ENCODE peak calls at places on chromosome 20, in ten cellular contexts. Y, C, M, L, A, B, E, N, R and U are unnamed samples.

GRCh38 chr20:15205719-15206118 is 868.3 kb upstream of the FLRT3 start:
- DNase-seq in L (no peak), N (no peak), M (no peak), B (no peak), A (no peak), R (no peak), E (no peak), C (no peak), Y (no peak), U (no peak)

GRCh38 chr20:10940941-10941340 is 267.1 kb upstream of the JAG1 start:
- DNase-seq in Y (no peak), A (no peak), B (no peak), C (no peak), L (no peak), M (no peak), R (no peak), E (no peak), N (no peak), U (no peak)

GRCh38 chr20:37841991-37842390 is 60.9 kb upstream of the VSTM2L start:
- DNase-seq in M (no peak), L (no peak), R (no peak), C (no peak), N (peak), A (no peak), E (no peak), Y (no peak), B (no peak), U (no peak)

GRCh38 chr20:47532002-47532401 is 30.3 kb downstream of the NCOA3 start:
- DNase-seq in E (no peak), Y (no peak), B (no peak), R (no peak), A (no peak), L (no peak), M (no peak), N (no peak), C (no peak), U (no peak)

GRCh38 chr20:12847862-12848261 is 160.9 kb upstream of the SPTLC3 start:
- DNase-seq in N (peak), R (no peak), C (no peak), M (no peak), L (no peak), Y (no peak), E (no peak), B (no peak), A (no peak), U (no peak)

GRCh38 chr20:54643761-54644160 is 168.4 kb downstream of the DOK5 start:
- DNase-seq in Y (no peak), C (peak), N (no peak), B (peak), E (no peak), R (no peak), L (no peak), A (peak), M (peak), U (no peak)

GRCh38 chr20:63082939-63083735 is 76.4 kb upstream of the BHLHE23 start:
- DNase-seq in L (no peak), C (no peak), B (no peak), N (no peak), M (no peak), A (peak), Y (no peak), R (no peak), E (no peak), U (no peak)

GRCh38 chr20:48407710-48408109 is 420.1 kb downstream of the PREX1 start:
- DNase-seq in L (no peak), Y (no peak), A (no peak), B (no peak), E (no peak), M (no peak), R (no peak), N (no peak), C (no peak), U (no peak)

GRCh38 chr20:47665221-47665991 is 119.9 kb downstream of the SULF2 start:
- DNase-seq in L (no peak), R (no peak), C (no peak), E (no peak), Y (no peak), M (no peak), N (no peak), B (no peak), A (no peak), U (no peak)

GRCh38 chr20:24095303-24095702 is 106.7 kb upstream of the GGTLC1 start:
- DNase-seq in N (no peak), R (no peak), M (no peak), C (no peak), A (no peak), L (no peak), B (no peak), E (no peak), Y (no peak), U (no peak)
- H3K4me3 ChIP-seq in N (no peak), R (no peak), M (no peak), C (no peak), A (no peak), L (no peak), B (no peak), E (no peak), Y (no peak), U (no peak)

GRCh38 chr20:36093804-36094145 is 60.8 kb upstream of the EPB41L1 start:
- DNase-seq in E (no peak), R (no peak), C (no peak), Y (no peak), A (no peak), M (no peak), N (no peak), B (no peak), L (no peak), U (no peak)
- H3K4me3 ChIP-seq in E (peak), R (peak), C (peak), Y (peak), A (peak), M (peak), N (peak), B (peak), L (peak), U (peak)

DNA sequence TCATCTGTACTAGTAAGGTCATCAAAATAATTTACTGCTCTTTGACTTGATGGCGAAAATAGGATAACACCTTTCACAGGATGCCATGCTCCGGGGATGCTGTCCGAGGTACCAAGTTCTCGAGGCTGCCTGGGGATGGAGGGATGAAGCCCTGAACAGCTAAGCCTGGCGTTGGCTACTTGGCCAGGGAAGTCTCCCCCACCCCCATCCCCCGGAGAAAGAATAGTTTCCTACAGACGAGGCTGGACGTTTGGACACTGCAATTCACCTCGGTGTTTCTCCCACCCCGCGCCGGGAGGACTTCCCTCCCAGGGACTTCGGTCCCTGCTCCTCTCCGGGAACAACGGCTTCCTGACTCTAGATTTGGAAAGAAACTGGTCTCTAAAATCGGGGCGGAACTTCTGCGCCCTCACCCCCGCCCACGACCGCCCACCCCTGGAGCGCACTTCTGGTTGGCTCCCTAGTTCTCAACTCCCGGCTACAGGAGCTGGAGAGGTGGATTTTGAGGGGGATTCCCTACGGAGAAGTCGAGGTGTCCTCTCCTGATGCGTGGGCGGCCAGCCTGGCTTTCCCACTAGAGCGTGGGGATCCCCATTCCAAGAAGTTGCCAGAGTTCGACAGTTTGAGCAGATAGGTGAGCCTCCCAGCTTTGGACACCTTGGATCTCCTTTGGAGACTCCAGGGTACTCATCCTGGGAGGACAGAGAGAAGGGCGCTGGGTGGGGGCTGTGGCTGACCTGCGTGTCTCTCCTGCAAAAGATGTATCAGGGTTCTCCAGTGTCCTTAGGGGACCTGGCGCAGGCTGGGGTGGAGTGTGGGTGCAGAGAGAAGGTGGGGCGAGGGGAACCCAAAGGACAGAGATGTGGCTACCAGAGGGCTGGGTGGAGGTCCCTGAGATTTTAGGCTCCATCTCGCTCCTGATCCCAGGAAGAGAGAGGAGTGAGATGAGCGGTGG is 1.1 kb downstream of the PCSK2 start:
- DNase-seq in B (no peak), C (no peak), M (no peak), E (no peak), Y (no peak), R (peak), L (peak), A (no peak), N (peak), U (no peak)
- H3K4me3 ChIP-seq in B (no peak), C (no peak), M (no peak), E (no peak), Y (no peak), R (peak), L (peak), A (no peak), N (peak), U (no peak)

GRCh38 chr20:40925829-40926228 is 102.8 kb upstream of the TOP1 start:
- DNase-seq in Y (no peak), B (no peak), C (no peak), L (no peak), M (no peak), R (no peak), N (no peak), E (no peak), A (no peak), U (no peak)
- H3K4me3 ChIP-seq in Y (no peak), B (no peak), C (no peak), L (no peak), M (no peak), R (no peak), N (no peak), E (no peak), A (no peak), U (no peak)

GRCh38 chr20:2509468-2509781 is 710 bp upstream of the ZNF343 start:
- DNase-seq in A (no peak), C (no peak), L (no peak), N (no peak), M (no peak), B (no peak), Y (no peak), R (no peak), E (no peak), U (no peak)

GRCh38 chr20:2508631-2509467 is at the start of gene ZNF343:
- DNase-seq in Y (peak), N (peak), R (peak), E (peak), M (peak), A (peak), B (peak), L (peak), C (peak), U (peak)

GRCh38 chr20:2509794-2510193 is 1.1 kb upstream of the ZNF343 start:
- DNase-seq in C (no peak), B (no peak), Y (no peak), L (no peak), E (peak), N (no peak), M (no peak), A (no peak), R (no peak), U (no peak)

GRCh38 chr20:2507875-2508630 is 662 bp downstream of the ZNF343 start:
- DNase-seq in A (no peak), B (peak), Y (peak), L (peak), E (no peak), M (peak), C (no peak), N (no peak), R (peak), U (no peak)

GRCh38 chr20:2507464-2507863 is 1.3 kb downstream of the ZNF343 start:
- DNase-seq in N (no peak), C (no peak), B (no peak), L (no peak), E (no peak), A (no peak), M (peak), R (peak), Y (no peak), U (no peak)
- H3K4me3 ChIP-seq in N (no peak), C (peak), B (peak), L (peak), E (peak), A (no peak), M (peak), R (peak), Y (no peak), U (peak)

GRCh38 chr20:17542481-17542880 is 11.3 kb upstream of the BFSP1 start:
- DNase-seq in E (no peak), A (no peak), N (no peak), Y (no peak), M (peak), R (no peak), L (no peak), B (no peak), C (no peak), U (no peak)
- H3K4me3 ChIP-seq in E (no peak), A (no peak), N (no peak), Y (no peak), M (peak), R (no peak), L (no peak), B (no peak), C (no peak), U (no peak)

GRCh38 chr20:24470782-24471582 is 1.6 kb downstream of the SYNDIG1 start:
- DNase-seq in Y (no peak), A (no peak), R (no peak), B (no peak), C (no peak), M (no peak), N (peak), E (no peak), L (no peak), U (no peak)
- H3K4me3 ChIP-seq in Y (no peak), A (peak), R (no peak), B (no peak), C (peak), M (no peak), N (peak), E (no peak), L (peak), U (peak)

DNA sequence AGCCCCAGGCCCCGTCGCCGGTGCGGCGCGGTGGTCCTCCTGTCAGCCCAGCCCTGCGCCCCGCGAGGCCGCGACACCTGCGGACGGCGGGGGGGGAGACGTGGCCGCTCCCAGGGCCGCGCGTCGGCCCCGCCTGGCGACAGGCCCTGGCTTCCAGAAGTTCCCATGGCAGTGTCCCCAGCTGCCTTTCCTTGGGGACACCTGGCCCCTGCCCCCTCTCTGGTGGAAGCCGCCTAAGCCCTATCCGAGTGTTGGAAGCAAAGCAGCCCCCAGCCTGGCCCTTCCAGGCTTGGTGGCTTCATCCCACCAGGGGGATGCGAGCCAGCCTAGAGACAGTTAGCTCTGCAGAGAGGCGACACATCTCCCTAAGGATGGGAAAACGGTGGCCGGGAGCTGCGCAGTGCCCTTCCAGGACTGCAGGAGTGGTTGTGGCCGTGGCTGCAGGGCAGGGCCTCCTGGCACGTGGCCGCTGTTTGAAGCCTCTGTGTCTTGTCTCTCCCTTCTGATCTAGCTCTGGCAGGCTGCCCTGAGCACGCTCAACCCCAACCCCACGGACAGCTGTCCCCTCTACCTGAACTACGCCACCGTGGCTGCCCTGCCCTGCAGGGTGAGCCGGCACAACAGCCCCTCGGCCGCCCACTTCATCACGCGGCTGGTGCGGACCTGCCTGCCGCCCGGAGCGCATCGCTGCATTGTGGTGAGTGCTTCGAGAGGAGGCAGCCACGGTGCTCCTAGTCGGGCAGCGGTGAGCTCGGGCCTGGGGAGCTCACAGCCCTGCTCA is 816 bp downstream of the NPEPL1 start:
- DNase-seq in Y (peak), N (peak), A (peak), L (peak), C (no peak), R (no peak), M (no peak), B (peak), E (no peak), U (no peak)
- H3K4me3 ChIP-seq in Y (no peak), N (peak), A (peak), L (peak), C (peak), R (no peak), M (peak), B (peak), E (peak), U (peak)

GRCh38 chr20:44727039-44727438 is 11.9 kb downstream of the CCN5 start:
- DNase-seq in R (no peak), M (no peak), A (no peak), Y (no peak), B (no peak), C (no peak), N (no peak), L (no peak), E (no peak), U (no peak)

GRCh38 chr20:44731657-44732056 is 14.0 kb upstream of the KCNK15 start:
- DNase-seq in L (no peak), A (peak), C (no peak), E (no peak), B (peak), M (no peak), N (no peak), Y (no peak), R (no peak), U (no peak)

GRCh38 chr20:44725852-44726251 is 10.7 kb downstream of the CCN5 start:
- DNase-seq in L (no peak), E (no peak), Y (no peak), C (no peak), A (no peak), M (no peak), B (no peak), R (no peak), N (no peak), U (no peak)

GRCh38 chr20:44730441-44730840 is 15.2 kb upstream of the KCNK15 start:
- DNase-seq in B (peak), N (no peak), R (no peak), Y (no peak), A (no peak), L (no peak), C (peak), E (peak), M (peak), U (peak)

GRCh38 chr20:44728835-44729342 is 13.7 kb downstream of the CCN5 start:
- DNase-seq in R (peak), M (peak), L (no peak), C (peak), N (peak), E (peak), B (peak), Y (peak), A (peak), U (peak)
- H3K4me3 ChIP-seq in R (peak), M (no peak), L (no peak), C (no peak), N (no peak), E (peak), B (no peak), Y (no peak), A (no peak), U (peak)